ENCODE peak calls at places on chromosome 7, in seven cellular contexts. P is adipocyte, C is mesothelial cell of epicardium, Z is tibial artery, S is NCI-H460, N is Right ventricle myocardium superior, K is heart right ventricle. U is an unnamed sample.

GRCh38 chr7:81482600-81483186 is 287.2 kb downstream of the HGF start:
- DNase-seq in P (peak; percentile 65), S (peak; percentile 34), N (no peak), C (no peak), Z (no peak), K (no peak), U (no peak)

GRCh38 chr7:37433166-37433565 is 15.5 kb downstream of the ELMO1 start:
- DNase-seq in C (no peak), S (no peak), P (no peak), Z (no peak), K (no peak), N (no peak), U (no peak)

GRCh38 chr7:85172530-85172941 is 14.3 kb downstream of the SEMA3D start:
- DNase-seq in S (no peak), K (no peak), C (no peak), N (no peak), P (peak; percentile 84), Z (peak; percentile 67), U (peak; percentile 15)

GRCh38 chr7:20219062-20219445 is 1.9 kb upstream of the MACC1 start:
- DNase-seq in C (no peak), N (no peak), S (no peak), P (no peak), K (no peak), Z (no peak), U (no peak)

GRCh38 chr7:90469554-90469953 is at the start of gene PTTG1IP2:
- DNase-seq in K (no peak), P (no peak), Z (no peak), N (no peak), S (no peak), C (no peak), U (no peak)

GRCh38 chr7:8121243-8121642 is 140.7 kb downstream of the ICA1 start:
- DNase-seq in Z (no peak), P (no peak), C (no peak), N (no peak), S (no peak), K (no peak), U (no peak)

GRCh38 chr7:66055321-66055956 is 20.2 kb upstream of the ASL start:
- DNase-seq in Z (no peak), S (no peak), K (no peak), C (no peak), P (peak; percentile 61), N (no peak), U (no peak)

GRCh38 chr7:43749383-43749940 is 9.0 kb upstream of the BLVRA start:
- DNase-seq in K (no peak), S (no peak), P (no peak), Z (no peak), N (no peak), C (no peak), U (no peak)

GRCh38 chr7:129298268-129298893 is 73.6 kb downstream of the AHCYL2 start:
- DNase-seq in N (peak; percentile 50), K (peak; percentile 34), Z (no peak), P (peak; percentile 71), C (peak; percentile 45), S (peak; percentile 40), U (no peak)

GRCh38 chr7:101173752-101174244 is 6.3 kb downstream of the NAT16 start:
- DNase-seq in P (peak; percentile 76), N (no peak), S (peak; percentile 58), K (no peak), Z (no peak), C (no peak), U (no peak)

GRCh38 chr7:129468087-129468486 is 33.9 kb downstream of the STRIP2 start:
- DNase-seq in C (no peak), S (no peak), Z (no peak), K (no peak), N (no peak), P (peak; percentile 69), U (no peak)

GRCh38 chr7:12234334-12234733 is 23.2 kb downstream of the TMEM106B start:
- DNase-seq in P (no peak), Z (no peak), N (no peak), S (no peak), K (no peak), C (no peak), U (no peak)

GRCh38 chr7:148108381-148108780 is 482.2 kb upstream of the C7orf33 start:
- DNase-seq in Z (no peak), K (no peak), P (peak; percentile 11), S (no peak), N (no peak), C (no peak), U (no peak)

GRCh38 chr7:46912692-46913091 is 669.2 kb downstream of the TNS3 start:
- DNase-seq in P (no peak), S (no peak), C (no peak), K (no peak), N (no peak), Z (no peak), U (no peak)

GRCh38 chr7:52705768-52706167 is 329.7 kb upstream of the POM121L12 start:
- DNase-seq in C (no peak), P (no peak), S (no peak), N (no peak), K (no peak), Z (no peak), U (no peak)

GRCh38 chr7:28192786-28193581 is 12.4 kb upstream of the JAZF1 start:
- DNase-seq in S (no peak), N (no peak), Z (no peak), C (no peak), K (no peak), P (peak; percentile 84), U (no peak)

GRCh38 chr7:1193593-1194424 is 33.8 kb upstream of the ZFAND2A start:
- DNase-seq in P (peak; percentile 71), C (no peak), Z (no peak), N (peak; percentile 74), K (peak; percentile 41), S (peak; percentile 64), U (no peak)

GRCh38 chr7:70646551-70647248 is 485.2 kb upstream of the GALNT17 start:
- DNase-seq in Z (no peak), S (no peak), C (no peak), K (no peak), N (no peak), P (no peak), U (no peak)

GRCh38 chr7:110317699-110318265 is 773.1 kb upstream of the LRRN3 start:
- DNase-seq in S (no peak), C (no peak), N (no peak), Z (no peak), P (no peak), K (no peak), U (no peak)

GRCh38 chr7:146736446-146737190 is 620.0 kb downstream of the CNTNAP2 start:
- DNase-seq in C (no peak), S (peak; percentile 7), K (no peak), P (peak; percentile 57), N (no peak), Z (no peak), U (no peak)

GRCh38 chr7:43077732-43078391 is 34.6 kb upstream of the HECW1 start:
- DNase-seq in S (peak; percentile 11), C (no peak), Z (no peak), K (no peak), N (no peak), P (no peak), U (no peak)

GRCh38 chr7:136897676-136898075 is 29.2 kb downstream of the CHRM2 start:
- DNase-seq in N (no peak), C (no peak), P (no peak), S (no peak), K (no peak), Z (no peak), U (no peak)

U was measured in thoracic aorta.